ENCODE peak calls at places on chromosomes 2 and 18, in four cellular contexts. Z is tibial nerve, X is dorsolateral prefrontal cortex, F is chondrocyte. U is an unnamed sample.

GRCh38 chr2:66477125-66477842 is 42.4 kb downstream of the MEIS1 start:
- DNase-seq in Z (no peak), X (no peak), F (no peak), U (no peak)

GRCh38 chr2:96977631-96978195 is 8.7 kb downstream of the FAM178B start:
- DNase-seq in F (no peak), Z (no peak), X (no peak), U (no peak)

GRCh38 chr18:48493856-48494255 is 45.0 kb upstream of the CTIF start:
- DNase-seq in X (no peak), F (no peak), Z (no peak), U (no peak)

GRCh38 chr2:113126845-113127645 is at the start of gene IL1RN:
- DNase-seq in Z (no peak), X (no peak), F (no peak), U (no peak)

GRCh38 chr2:64779117-64779690 is 125.5 kb upstream of the SERTAD2 start:
- DNase-seq in X (no peak), Z (no peak), F (no peak), U (no peak)

GRCh38 chr2:215917953-215918620 is 95.3 kb downstream of the MREG start:
- DNase-seq in F (no peak), X (no peak), Z (no peak), U (no peak)

GRCh38 chr2:206211657-206212255 is 52.1 kb downstream of the EEF1B2 start:
- DNase-seq in X (no peak), Z (no peak), F (no peak), U (no peak)

GRCh38 chr18:3782901-3783300 is 332.9 kb downstream of the TGIF1 start:
- DNase-seq in Z (no peak), X (no peak), F (no peak), U (no peak)

GRCh38 chr2:15672961-15673918 is 81.6 kb downstream of the DDX1 start:
- DNase-seq in Z (no peak), F (no peak), X (no peak), U (no peak)

GRCh38 chr2:220931491-220931890 is 640.6 kb downstream of the EPHA4 start:
- DNase-seq in X (no peak), Z (no peak), F (no peak), U (no peak)

GRCh38 chr2:3635171-3636008 is 22.6 kb upstream of the ALLC start:
- DNase-seq in F (peak), X (no peak), Z (no peak), U (no peak)

GRCh38 chr2:26970244-26970927 is at the start of gene MAPRE3:
- DNase-seq in Z (peak), X (peak), F (no peak), U (peak)

GRCh38 chr18:48605408-48605845 is 66.6 kb downstream of the CTIF start:
- DNase-seq in F (no peak), Z (no peak), X (no peak), U (no peak)

GRCh38 chr2:17540813-17541513 is 467 bp downstream of the VSNL1 start:
- DNase-seq in F (no peak), Z (no peak), X (peak), U (no peak)

GRCh38 chr2:46364797-46365457 is 67.7 kb downstream of the EPAS1 start:
- DNase-seq in Z (no peak), X (peak), F (no peak), U (no peak)

GRCh38 chr2:86254576-86255538 is 55.6 kb downstream of the MRPL35 start:
- DNase-seq in X (peak), Z (no peak), F (no peak), U (no peak)

GRCh38 chr2:1790473-1790872 is 46.2 kb upstream of the PXDN start:
- DNase-seq in F (peak), X (no peak), Z (no peak), U (no peak)

GRCh38 chr2:162704496-162704895 is 134.1 kb downstream of the KCNH7 start:
- DNase-seq in F (no peak), X (peak), Z (no peak), U (no peak)

GRCh38 chr2:100182494-100183355 is 40.3 kb upstream of the AFF3 start:
- DNase-seq in Z (no peak), F (no peak), X (peak), U (no peak)

GRCh38 chr2:101038455-101039255 is 36.6 kb downstream of the RPL31 start:
- DNase-seq in Z (no peak), F (no peak), X (no peak), U (no peak)

GRCh38 chr18:25370391-25370790 is 18.4 kb upstream of the ZNF521 start:
- DNase-seq in Z (no peak), F (no peak), X (no peak), U (no peak)

GRCh38 chr18:74836296-74837139 is 238.8 kb downstream of the ZNF407 start:
- DNase-seq in F (no peak), X (peak), Z (no peak), U (no peak)

GRCh38 chr2:181585732-181586131 is 71.2 kb downstream of the CERKL start:
- DNase-seq in X (no peak), F (no peak), Z (no peak), U (no peak)

GRCh38 chr2:181576431-181576830 is 80.5 kb downstream of the CERKL start:
- DNase-seq in X (no peak), F (no peak), Z (no peak), U (no peak)

GRCh38 chr2:181578829-181579228 is 78.1 kb downstream of the CERKL start:
- DNase-seq in X (no peak), F (no peak), Z (no peak), U (no peak)

GRCh38 chr2:181586569-181587076 is 70.3 kb downstream of the CERKL start:
- DNase-seq in X (no peak), Z (no peak), F (no peak), U (no peak)

DNA sequence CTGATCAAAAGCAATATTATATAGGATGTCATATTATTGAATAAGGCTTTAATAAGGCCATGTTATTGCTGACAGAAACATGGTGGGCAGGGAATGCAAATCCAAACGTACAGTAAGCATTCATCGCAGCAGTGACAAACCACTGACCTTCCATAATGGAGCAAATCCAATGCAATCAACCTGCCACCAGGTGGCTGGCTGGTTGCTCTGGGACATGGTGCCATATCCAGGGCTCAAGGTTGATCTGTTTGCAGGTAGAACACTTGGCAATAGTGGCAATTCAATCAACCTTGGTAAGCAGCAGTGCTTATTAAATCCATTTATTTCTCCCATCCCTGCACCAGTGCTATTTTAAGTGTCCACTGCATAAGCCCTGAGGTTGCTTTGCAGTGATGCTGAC is 75.4 kb downstream of the CERKL start:
- DNase-seq in X (no peak), Z (no peak), F (no peak), U (no peak)
- TF ChIP-seq CTCF in X (no peak), Z (no peak), F (no peak), U (no peak)

DNA sequence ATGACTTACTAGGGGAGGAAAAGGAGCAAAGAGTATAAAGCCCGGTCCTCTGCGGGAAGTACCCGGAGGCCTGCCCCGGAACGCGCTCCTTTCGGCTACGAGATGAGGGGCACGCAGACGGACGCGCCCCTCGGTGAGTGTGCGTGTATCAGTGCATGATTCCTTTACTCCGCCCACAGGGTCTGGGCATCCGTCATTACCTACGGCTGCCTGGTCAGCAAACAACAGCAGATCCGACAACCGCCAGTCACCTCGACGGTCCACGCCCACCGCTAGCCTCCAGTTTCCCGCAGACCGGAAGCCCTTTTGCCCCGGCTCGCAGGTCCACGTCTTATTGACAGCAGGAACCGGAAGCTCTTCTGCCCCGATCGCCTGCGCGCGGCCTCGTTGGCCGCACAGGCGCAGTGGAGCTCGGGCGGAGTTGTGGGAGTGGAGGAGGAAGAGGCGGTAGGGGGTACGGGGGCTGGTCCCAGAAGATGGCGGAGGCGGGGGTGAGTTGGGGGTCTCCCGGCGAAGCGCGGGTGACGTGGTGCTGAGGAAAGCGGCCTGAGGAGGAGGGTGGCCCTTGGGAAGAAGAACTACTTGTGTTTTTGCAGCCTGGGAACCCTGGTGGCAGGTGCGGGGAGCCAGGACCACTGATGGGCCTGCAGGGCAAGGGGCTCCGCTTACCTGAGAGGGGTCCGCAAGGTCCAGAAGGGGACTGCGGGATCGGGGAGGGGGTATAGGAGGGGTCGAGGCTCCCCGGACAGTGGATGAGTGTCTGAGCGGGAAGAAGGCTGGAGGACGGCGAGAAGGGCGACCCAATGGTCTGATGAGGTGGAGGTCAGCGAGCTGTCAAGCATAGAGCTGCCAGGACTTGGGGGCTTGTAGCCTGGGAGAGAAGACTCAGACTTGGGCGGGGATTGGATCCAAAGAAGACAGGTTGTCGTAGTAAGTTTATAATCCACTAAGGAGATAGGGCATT is at the start of gene INSIG2:
- DNase-seq in Z (peak), X (peak), F (peak), U (peak)
- TF ChIP-seq CTCF in Z (no peak), X (no peak), F (peak), U (no peak)

GRCh38 chr2:187782301-187782700 is 228.1 kb upstream of the TFPI start:
- DNase-seq in X (no peak), Z (no peak), F (no peak), U (no peak)

DNA sequence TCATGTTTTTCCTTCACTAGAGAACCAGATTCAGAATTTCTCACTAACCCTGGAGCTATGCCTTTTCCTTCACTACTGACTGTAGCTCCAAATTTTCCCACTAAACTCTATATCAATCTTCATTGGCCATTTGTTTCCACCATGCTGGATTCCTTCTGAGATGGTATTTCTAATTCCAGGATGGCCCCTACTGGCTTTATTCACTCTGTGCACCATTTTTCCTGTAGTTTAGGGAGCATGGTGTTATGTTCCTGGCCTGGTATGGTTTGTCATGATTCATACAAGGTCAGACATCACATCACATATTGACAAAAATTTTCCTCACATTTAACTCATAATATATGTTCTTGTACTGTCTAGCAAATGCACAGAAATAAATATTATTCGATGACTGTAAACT is 229.2 kb upstream of the TFPI start:
- DNase-seq in Z (no peak), F (no peak), X (no peak), U (no peak)
- TF ChIP-seq CTCF in Z (no peak), F (no peak), X (no peak), U (no peak)

DNA sequence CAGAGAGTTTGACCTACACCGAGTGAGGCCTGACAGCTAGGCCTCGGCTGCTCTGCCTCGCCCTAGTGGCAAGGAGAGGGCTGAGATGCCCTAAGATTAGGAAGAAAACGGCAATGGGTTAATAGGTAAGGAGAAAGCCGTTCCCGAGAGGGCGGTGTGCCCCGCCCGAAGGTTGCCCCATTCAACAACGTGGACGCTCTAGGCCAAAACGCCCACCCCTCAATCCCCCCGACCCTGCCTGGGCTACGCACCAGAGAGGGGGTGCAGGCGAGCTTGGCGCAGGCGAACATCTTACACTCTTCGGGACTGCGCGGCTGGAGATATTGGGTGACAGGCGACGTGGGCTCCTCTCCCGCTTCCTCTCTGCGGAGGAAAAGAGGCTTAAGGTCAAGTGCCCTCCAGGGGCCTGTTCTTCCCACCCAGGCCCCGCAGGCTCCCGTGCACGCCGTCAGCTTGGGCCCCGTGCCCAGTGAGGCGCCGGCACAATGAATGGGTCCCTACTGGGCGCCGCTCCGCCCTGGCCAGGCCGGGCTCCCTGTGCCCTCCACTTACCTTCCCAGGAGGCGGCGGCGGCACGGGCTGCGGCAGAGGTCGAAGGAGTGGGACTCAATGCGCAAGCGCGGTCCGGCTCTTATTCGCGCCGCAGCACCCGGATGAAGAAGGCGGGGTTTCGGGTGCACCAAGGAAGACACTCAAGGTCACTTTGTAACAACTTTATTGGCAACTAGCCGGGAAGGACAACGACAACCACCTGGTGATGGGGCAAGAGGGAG is at the start of gene ATP5MC3:
- DNase-seq in F (peak), Z (peak), X (peak), U (peak)
- TF ChIP-seq CTCF in F (peak), Z (no peak), X (no peak), U (no peak)

U was measured in omental fat pad.